ENCODE peak calls at places on chromosomes 7 and 10, in five cellular contexts. R is AG08395, O is HT1080, V is nephron progenitor cell, H is brain microvascular endothelial cell. L is an unnamed sample.

GRCh38 chr7:94395141-94396041 is 696 bp downstream of the COL1A2 start:
- DNase-seq in R (no peak), O (peak), V (peak), H (peak), L (peak)

GRCh38 chr7:106075937-106076336 is 36.2 kb downstream of the SYPL1 start:
- DNase-seq in R (no peak), O (no peak), V (no peak), H (no peak), L (no peak)

GRCh38 chr10:69119896-69120295 is 4.1 kb upstream of the VPS26A start:
- DNase-seq in R (no peak), O (peak), V (no peak), H (no peak), L (no peak)

GRCh38 chr10:72116372-72116771 is 28.0 kb upstream of the SPOCK2 start:
- DNase-seq in R (no peak), O (no peak), V (no peak), H (no peak), L (no peak)

GRCh38 chr10:27783660-27784059 is 38.0 kb upstream of the MKX start:
- DNase-seq in R (peak), O (peak), V (peak), H (peak), L (peak)

GRCh38 chr7:57250801-57251200 is 118.6 kb upstream of the ZNF479 start:
- DNase-seq in R (no peak), O (no peak), V (no peak), H (no peak), L (no peak)

GRCh38 chr10:14184841-14185500 is 145.8 kb downstream of the FRMD4A start:
- DNase-seq in R (no peak), O (no peak), V (no peak), H (peak), L (peak)

GRCh38 chr10:13555884-13556529 is 27.2 kb upstream of the BEND7 start:
- DNase-seq in R (no peak), O (no peak), V (peak), H (no peak), L (no peak)

GRCh38 chr7:143008007-143008901 is 18.7 kb downstream of the OR9A2 start:
- DNase-seq in R (peak), O (peak), V (peak), H (peak), L (peak)

GRCh38 chr7:130982160-130982638 is 248.2 kb upstream of the KLF14 start:
- DNase-seq in R (no peak), O (peak), V (no peak), H (no peak), L (peak)

GRCh38 chr7:98107313-98107691 is 640 bp downstream of the LMTK2 start:
- DNase-seq in R (no peak), O (no peak), V (peak), H (no peak), L (peak)

GRCh38 chr7:131338173-131338572 is 10.5 kb downstream of the MKLN1 start:
- DNase-seq in R (no peak), O (no peak), V (no peak), H (no peak), L (no peak)

L was measured in EL.